ENCODE peak calls at places on chromosomes 6 and 20, in ten cellular contexts. U is B cell, A is left ventricle myocardium inferior, E is breast epithelium, B is endothelial cell of umbilical vein, W is lower leg skin, M is thoracic aorta, Z is fibroblast of mammary gland, S is progenitor cell of endocrine pancreas, O is GM12865. R is an unnamed sample.

GRCh38 chr6:133756046-133756445 is 132.9 kb upstream of the TCF21 start:
- DNase-seq in U (no peak), A (no peak), E (no peak), B (no peak), W (no peak), M (no peak), Z (peak), S (no peak), O (no peak), R (no peak)

GRCh38 chr6:129340983-129341382 is 369.0 kb downstream of the ARHGAP18 start:
- DNase-seq in U (no peak), A (no peak), E (no peak), B (peak), W (no peak), M (no peak), Z (peak), S (no peak), O (no peak), R (no peak)

GRCh38 chr6:147390909-147391536 is 117.5 kb upstream of the SAMD5 start:
- DNase-seq in U (no peak), A (no peak), E (no peak), B (peak), W (no peak), M (no peak), Z (peak), S (no peak), O (peak), R (no peak)

GRCh38 chr20:57467742-57468141 is 57.2 kb downstream of the CTCFL start:
- DNase-seq in U (peak), A (no peak), E (no peak), B (no peak), W (no peak), M (no peak), Z (no peak), S (no peak), O (no peak), R (no peak)

GRCh38 chr6:43809417-43810305 is 39.6 kb downstream of the VEGFA start:
- DNase-seq in U (no peak), A (no peak), E (no peak), B (peak), W (no peak), M (no peak), Z (peak), S (no peak), O (no peak), R (no peak)

GRCh38 chr6:78947962-78948361 is 80.6 kb downstream of the IRAK1BP1 start:
- DNase-seq in U (no peak), A (no peak), E (no peak), B (peak), W (no peak), M (no peak), Z (peak), S (no peak), O (no peak), R (no peak)

GRCh38 chr6:163956571-163957407 is 542.3 kb downstream of the QKI start:
- DNase-seq in U (peak), A (peak), E (peak), B (peak), W (peak), M (peak), Z (peak), S (peak), O (peak), R (no peak)

GRCh38 chr6:111677186-111677990 is 71.7 kb upstream of the TRAF3IP2 start:
- DNase-seq in U (no peak), A (no peak), E (no peak), B (no peak), W (no peak), M (no peak), Z (no peak), S (no peak), O (no peak), R (no peak)

GRCh38 chr6:170210026-170210390 is 80.9 kb downstream of the DLL1 start:
- DNase-seq in U (no peak), A (no peak), E (no peak), B (no peak), W (no peak), M (no peak), Z (no peak), S (no peak), O (peak), R (peak)

GRCh38 chr6:169648617-169649016 is 53.2 kb downstream of the WDR27 start:
- DNase-seq in U (no peak), A (no peak), E (no peak), B (no peak), W (no peak), M (no peak), Z (no peak), S (no peak), O (no peak), R (no peak)

GRCh38 chr6:53710788-53711187 is 45.2 kb upstream of the KLHL31 start:
- DNase-seq in U (no peak), A (no peak), E (no peak), B (peak), W (no peak), M (no peak), Z (no peak), S (no peak), O (no peak), R (no peak)

GRCh38 chr6:43900560-43901329 is 130.7 kb downstream of the VEGFA start:
- DNase-seq in U (no peak), A (no peak), E (no peak), B (no peak), W (peak), M (no peak), Z (peak), S (no peak), O (no peak), R (no peak)

GRCh38 chr20:50704971-50705370 is 13.6 kb upstream of the RIPOR3 start:
- DNase-seq in U (no peak), A (no peak), E (no peak), B (no peak), W (no peak), M (no peak), Z (peak), S (no peak), O (no peak), R (no peak)

GRCh38 chr20:18677126-18677525 is 89.3 kb downstream of the DTD1 start:
- DNase-seq in U (no peak), A (no peak), E (no peak), B (no peak), W (no peak), M (no peak), Z (no peak), S (no peak), O (no peak), R (no peak)

GRCh38 chr6:28657756-28658465 is 132.2 kb downstream of the GPX5 start:
- DNase-seq in U (no peak), A (no peak), E (no peak), B (peak), W (peak), M (no peak), Z (peak), S (peak), O (peak), R (peak)

GRCh38 chr6:56348578-56348977 is 101.2 kb upstream of the COL21A1 start:
- DNase-seq in U (no peak), A (no peak), E (no peak), B (no peak), W (no peak), M (no peak), Z (no peak), S (no peak), O (no peak), R (no peak)

GRCh38 chr6:23267651-23268050 is 698.3 kb downstream of the HDGFL1 start:
- DNase-seq in U (no peak), A (no peak), E (no peak), B (no peak), W (no peak), M (no peak), Z (no peak), S (no peak), O (no peak), R (no peak)

DNA sequence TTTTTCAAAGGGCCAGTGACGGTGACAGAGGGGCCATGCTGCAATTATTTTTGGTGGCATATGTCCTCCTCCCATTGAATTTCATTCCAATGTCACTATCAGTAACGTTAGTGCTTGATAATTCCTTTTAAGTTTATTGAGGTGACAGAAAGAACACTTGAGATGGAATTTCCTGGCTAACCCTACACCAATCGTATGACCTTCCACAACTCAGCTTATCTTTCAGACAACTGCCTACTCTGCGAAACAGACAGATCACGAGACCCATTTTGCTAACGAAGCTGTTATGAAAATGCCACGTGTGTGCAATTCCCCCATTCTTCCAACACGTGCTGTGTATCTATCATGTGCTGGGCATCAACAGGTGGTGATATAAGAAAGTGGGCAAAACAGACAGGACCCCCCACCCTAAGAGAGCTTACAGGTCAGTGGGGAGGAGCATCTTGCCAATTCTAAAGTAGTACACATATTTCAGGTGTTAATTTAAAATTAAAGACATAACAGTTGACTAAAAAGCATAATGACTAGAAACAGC is 113.0 kb downstream of the IRF4 start:
- DNase-seq in U (no peak), A (no peak), E (no peak), B (no peak), W (no peak), M (no peak), Z (no peak), S (no peak), O (no peak), R (no peak)
- TF ChIP-seq CTCF in U (no peak), A (no peak), E (no peak), B (no peak), W (no peak), M (no peak), Z (no peak), S (no peak), O (no peak), R (no peak)

GRCh38 chr6:33746036-33746600 is 587 bp downstream of the IP6K3 start:
- DNase-seq in U (no peak), A (peak), E (no peak), B (no peak), W (no peak), M (no peak), Z (peak), S (no peak), O (no peak), R (no peak)
- TF ChIP-seq CTCF in U (no peak), A (no peak), E (no peak), B (no peak), W (no peak), M (no peak), Z (no peak), S (no peak), O (no peak), R (no peak)

DNA sequence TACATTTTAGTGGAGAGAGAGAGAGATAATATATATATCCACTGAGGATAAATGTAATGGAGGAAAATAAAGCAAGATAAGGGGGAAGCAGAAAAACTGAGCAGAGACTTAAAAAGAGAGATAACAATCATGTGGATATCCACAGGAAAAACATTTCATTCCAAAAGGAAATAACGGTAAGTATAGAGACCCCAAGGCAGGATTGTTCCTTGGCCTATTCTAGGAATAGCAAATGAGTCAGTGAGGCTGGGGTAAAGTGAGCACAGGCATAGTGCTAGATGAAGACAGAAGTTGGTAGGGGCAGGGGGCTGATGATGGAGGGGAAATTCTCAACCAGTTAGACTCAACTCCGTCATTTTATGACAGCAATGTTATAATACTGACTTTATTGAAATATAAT is 11.2 kb downstream of the CDC40 start:
- DNase-seq in U (no peak), A (no peak), E (no peak), B (peak), W (no peak), M (no peak), Z (no peak), S (no peak), O (no peak), R (no peak)
- TF ChIP-seq CTCF in U (no peak), A (no peak), E (no peak), B (no peak), W (no peak), M (no peak), Z (no peak), S (no peak), O (no peak), R (no peak)

GRCh38 chr20:31547017-31547675 is 32.9 kb downstream of the HM13 start:
- DNase-seq in U (peak), A (peak), E (peak), B (peak), W (peak), M (no peak), Z (peak), S (peak), O (peak), R (peak)
- TF ChIP-seq CTCF in U (no peak), A (peak), E (no peak), B (no peak), W (no peak), M (no peak), Z (no peak), S (no peak), O (no peak), R (no peak)

GRCh38 chr20:52191132-52191435 is 495 bp downstream of the ZFP64 start:
- DNase-seq in U (no peak), A (no peak), E (no peak), B (no peak), W (peak), M (no peak), Z (peak), S (no peak), O (no peak), R (no peak)

GRCh38 chr20:52193886-52194545 is 2.4 kb upstream of the ZFP64 start:
- DNase-seq in U (no peak), A (no peak), E (no peak), B (no peak), W (no peak), M (no peak), Z (no peak), S (no peak), O (no peak), R (no peak)

GRCh38 chr20:52191436-52192295 is at the start of gene ZFP64:
- DNase-seq in U (peak), A (peak), E (peak), B (peak), W (peak), M (peak), Z (peak), S (peak), O (peak), R (peak)

GRCh38 chr20:52193133-52193532 is 1.6 kb upstream of the ZFP64 start:
- DNase-seq in U (no peak), A (no peak), E (no peak), B (no peak), W (no peak), M (no peak), Z (no peak), S (no peak), O (peak), R (no peak)

GRCh38 chr20:52192296-52193007 is 873 bp upstream of the ZFP64 start:
- DNase-seq in U (no peak), A (peak), E (no peak), B (no peak), W (no peak), M (no peak), Z (no peak), S (no peak), O (peak), R (no peak)
- TF ChIP-seq CTCF in U (no peak), A (peak), E (no peak), B (peak), W (no peak), M (no peak), Z (no peak), S (peak), O (peak), R (no peak)

DNA sequence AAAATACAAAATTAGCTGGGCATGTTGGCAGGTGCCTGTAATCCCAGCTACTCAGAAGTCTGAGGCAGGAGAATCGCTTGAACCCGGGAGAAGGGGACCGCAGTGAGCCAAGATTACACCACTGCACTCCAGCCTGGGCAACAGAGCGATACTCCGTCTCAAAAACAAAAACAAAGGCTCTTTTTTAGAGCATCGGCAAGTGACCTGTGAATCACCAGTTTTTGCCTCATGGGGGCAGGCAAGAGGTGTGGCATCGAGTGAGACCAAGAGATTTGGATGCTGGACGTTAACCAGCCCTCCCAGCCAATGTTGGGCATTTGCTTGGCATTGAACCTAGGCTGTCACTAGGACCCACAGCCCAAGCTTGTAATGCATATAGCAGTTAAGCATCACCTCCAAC is 14.6 kb upstream of the CDK5RAP1 start:
- DNase-seq in U (no peak), A (peak), E (no peak), B (no peak), W (no peak), M (no peak), Z (peak), S (no peak), O (peak), R (no peak)
- TF ChIP-seq CTCF in U (peak), A (peak), E (no peak), B (peak), W (no peak), M (peak), Z (peak), S (peak), O (peak), R (peak)

DNA sequence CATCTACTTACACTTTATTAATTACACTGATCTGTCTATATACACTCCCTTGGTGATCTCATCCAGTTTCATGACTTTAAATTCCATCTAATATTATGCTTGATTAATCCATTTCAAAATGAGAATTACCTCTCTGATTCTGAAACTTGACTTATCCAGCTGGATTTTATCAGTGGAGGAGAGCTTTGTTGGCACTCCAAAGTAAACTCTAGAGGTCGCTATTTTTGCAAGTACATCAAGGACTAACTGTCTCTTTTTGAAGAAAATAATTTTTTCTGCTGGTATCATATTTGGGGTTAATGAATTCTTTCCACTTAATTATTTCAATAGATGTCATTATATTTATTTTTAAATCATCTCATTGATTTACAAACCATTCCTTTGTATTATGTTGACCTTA is 630.3 kb upstream of the MAN1A1 start:
- DNase-seq in U (no peak), A (no peak), E (no peak), B (no peak), W (no peak), M (no peak), Z (peak), S (no peak), O (peak), R (no peak)
- TF ChIP-seq CTCF in U (peak), A (no peak), E (no peak), B (no peak), W (no peak), M (no peak), Z (peak), S (peak), O (peak), R (peak)

GRCh38 chr20:7980332-7981046 is 39.1 kb downstream of the TMX4 start:
- DNase-seq in U (no peak), A (no peak), E (no peak), B (peak), W (no peak), M (no peak), Z (peak), S (no peak), O (peak), R (no peak)
- TF ChIP-seq CTCF in U (peak), A (peak), E (no peak), B (peak), W (no peak), M (no peak), Z (peak), S (peak), O (peak), R (peak)